ENCODE peak calls at places on chromosomes 1 and 21, in five cellular contexts. E is upper lobe of left lung, N is BJ, F is esophagus squamous epithelium, M is tibial artery. R is an unnamed sample. For H3K27me3 and H3K36me3, the result is how much of the 10 kb centered on the place peaks cover.

GRCh38 chr1:232630894-232631195 is 912 bp upstream of the SIPA1L2 start:
- DNase-seq in E (no peak), N (no peak), F (no peak), M (no peak), R (no peak)

GRCh38 chr1:166972827-166973226 is 2.5 kb downstream of the ILDR2 start:
- DNase-seq in E (no peak), N (no peak), F (no peak), M (no peak), R (no peak)

GRCh38 chr1:29671957-29672356 is 435.6 kb downstream of the PTPRU start:
- DNase-seq in E (peak), N (no peak), F (no peak), M (no peak), R (no peak)

GRCh38 chr21:28632718-28633408 is 359.8 kb downstream of the LTN1 start:
- DNase-seq in E (no peak), N (peak), F (no peak), M (no peak), R (no peak)

GRCh38 chr1:110243581-110243980 is 33.5 kb downstream of the KCNC4 start:
- DNase-seq in E (no peak), N (no peak), F (no peak), M (no peak), R (peak)

GRCh38 chr1:240491156-240491555 is 120.8 kb downstream of the GREM2 start:
- DNase-seq in E (no peak), N (no peak), F (no peak), M (no peak), R (no peak)

GRCh38 chr1:174902531-174903099 is 97.1 kb upstream of the CACYBP start:
- DNase-seq in E (no peak), N (no peak), F (no peak), M (no peak), R (no peak)

GRCh38 chr1:168291222-168291824 is 10.6 kb downstream of the TBX19 start:
- DNase-seq in E (no peak), N (no peak), F (no peak), M (no peak), R (no peak)

GRCh38 chr1:2854151-2854550 is 52.7 kb upstream of the TTC34 start:
- DNase-seq in E (no peak), N (no peak), F (no peak), M (no peak), R (no peak)

GRCh38 chr1:243968413-243968812 is 82.7 kb upstream of the ZBTB18 start:
- DNase-seq in E (no peak), N (no peak), F (no peak), M (no peak), R (no peak)

GRCh38 chr1:24081190-24081589 is 30.7 kb downstream of the MYOM3 start:
- DNase-seq in E (no peak), N (no peak), F (no peak), M (no peak), R (no peak)

GRCh38 chr1:24742090-24742938 is 2.9 kb upstream of the CLIC4 start:
- DNase-seq in E (no peak), N (no peak), F (no peak), M (no peak), R (peak)

GRCh38 chr1:148434832-148435231 is 48.3 kb downstream of the PPIAL4G start:
- DNase-seq in E (no peak), N (no peak), F (no peak), M (no peak), R (no peak)

GRCh38 chr1:84206416-84206815 is 62.3 kb downstream of the PRKACB start:
- DNase-seq in E (no peak), N (no peak), F (no peak), M (no peak), R (no peak)

DNA sequence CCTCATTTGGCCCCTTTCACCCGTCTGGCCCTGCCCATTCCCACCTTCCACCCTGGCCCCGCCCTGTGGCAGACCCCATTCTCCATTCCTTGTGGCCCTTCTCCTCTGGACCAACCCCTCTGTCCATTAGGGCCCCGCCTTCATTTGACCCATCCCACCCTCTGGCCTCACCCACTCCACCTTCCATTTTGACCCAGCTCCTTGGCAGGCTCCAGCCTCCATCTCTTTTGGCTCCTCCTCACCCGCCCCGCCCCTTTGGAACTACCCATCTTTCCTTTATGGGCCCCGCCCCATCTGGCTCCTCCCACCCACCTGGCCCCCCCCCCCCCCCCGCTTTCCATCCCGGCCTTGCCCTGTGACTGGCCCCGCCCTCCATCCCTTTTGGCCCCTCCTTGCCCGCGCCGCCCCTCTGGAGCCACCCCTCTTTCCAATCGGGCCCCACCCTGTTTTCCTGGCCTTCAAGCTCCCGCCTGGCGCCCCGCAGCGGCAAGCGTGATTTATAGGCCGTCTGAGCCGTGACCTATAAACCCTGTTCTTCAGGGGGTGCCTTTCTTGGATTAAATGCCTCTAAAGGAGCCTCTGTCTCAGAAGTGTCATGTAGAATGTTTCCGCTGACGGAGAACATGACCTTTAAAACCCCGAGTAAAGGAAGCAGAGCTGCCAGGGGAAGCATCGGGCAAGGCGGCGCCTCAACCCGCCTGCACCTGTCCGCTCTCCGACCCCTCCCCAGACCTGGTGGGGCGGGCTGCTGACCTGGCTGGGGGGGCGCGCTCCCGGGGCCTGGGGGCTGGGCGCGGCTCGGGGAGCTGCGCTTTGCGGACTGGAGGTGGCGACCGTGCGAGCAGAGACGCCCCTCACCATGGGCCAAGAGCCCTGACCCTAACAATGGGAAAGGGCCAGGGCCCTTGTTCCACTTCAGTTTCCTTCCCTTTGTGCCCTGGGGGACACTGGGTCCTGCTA is 178.0 kb downstream of the CAMTA1 start:
- DNase-seq in E (no peak), N (no peak), F (no peak), M (no peak), R (peak)
- TF ChIP-seq CTCF in E (no peak), N (no peak), F (no peak), M (no peak), R (peak)

GRCh38 chr1:176560681-176561080 is 97.7 kb downstream of the PAPPA2 start:
- DNase-seq in E (no peak), N (no peak), F (no peak), M (no peak), R (no peak)

GRCh38 chr1:176559474-176560390 is 96.8 kb downstream of the PAPPA2 start:
- DNase-seq in E (peak), N (no peak), F (no peak), M (peak), R (no peak)

GRCh38 chr1:176552217-176552974 is 89.4 kb downstream of the PAPPA2 start:
- DNase-seq in E (no peak), N (no peak), F (no peak), M (no peak), R (no peak)

GRCh38 chr1:176555911-176556687 is 93.1 kb downstream of the PAPPA2 start:
- DNase-seq in E (no peak), N (no peak), F (no peak), M (no peak), R (no peak)

DNA sequence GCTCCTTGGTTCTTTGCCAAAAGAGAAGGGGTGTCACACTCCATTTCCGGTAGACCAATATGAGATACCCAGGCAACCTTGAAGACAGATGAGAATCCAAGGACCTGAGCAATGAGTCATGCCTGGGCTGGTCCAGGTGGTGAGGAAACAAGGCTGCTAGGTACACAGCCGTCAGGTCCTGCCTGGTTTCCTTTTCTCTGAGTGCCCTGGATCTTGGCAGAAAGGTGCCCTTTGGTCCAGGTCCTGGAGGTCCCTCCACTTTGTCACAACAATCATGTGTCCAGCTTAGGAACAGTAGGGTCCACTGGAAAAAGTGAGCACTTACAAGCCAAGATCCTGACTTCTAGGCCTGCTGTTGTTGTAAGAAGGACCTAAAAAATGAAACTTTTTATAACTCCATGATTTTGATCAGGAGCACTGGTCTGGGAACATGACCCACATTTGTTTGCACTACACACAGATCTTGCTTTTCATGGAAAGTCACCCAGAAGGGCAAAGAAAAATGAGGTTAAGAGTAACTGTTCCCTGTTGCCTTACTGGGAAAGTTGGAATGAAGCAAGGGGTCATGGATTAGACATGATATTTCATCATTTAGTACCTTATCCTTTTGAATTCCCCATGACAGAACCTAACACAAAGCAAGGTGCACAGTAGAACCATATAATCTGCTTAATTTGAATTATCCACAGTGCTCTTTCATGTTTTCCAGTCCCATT is 94.7 kb downstream of the PAPPA2 start:
- DNase-seq in E (no peak), N (no peak), F (no peak), M (no peak), R (no peak)
- H3K27me3 ChIP-seq in E (under half), N (under half), F (under half), M (under half), R (under half)

GRCh38 chr1:36480161-36480560 is 2.6 kb downstream of the CSF3R start:
- DNase-seq in E (no peak), N (no peak), F (no peak), M (no peak), R (no peak)
- H3K36me3 ChIP-seq in E (under half), N (under half), F (under half), M (under half), R (under half)

GRCh38 chr1:209769956-209770355 is 14.1 kb downstream of the TRAF3IP3 start:
- DNase-seq in E (no peak), N (no peak), F (no peak), M (no peak), R (no peak)
- TF ChIP-seq CTCF in E (no peak), N (no peak), F (no peak), M (no peak), R (no peak)

GRCh38 chr1:26961826-26962225 is 1.6 kb upstream of the KDF1 start:
- DNase-seq in E (no peak), N (peak), F (no peak), M (no peak), R (no peak)
- H3K27me3 ChIP-seq in E (under half), N (under half), F (under half), M (under half), R (under half)

GRCh38 chr1:246552110-246552509 is 14.0 kb downstream of the TFB2M start:
- DNase-seq in E (no peak), N (no peak), F (no peak), M (no peak), R (no peak)
- H3K36me3 ChIP-seq in E (under half), N (under half), F (half or more), M (half or more), R (under half)

GRCh38 chr1:205275133-205275532 is 46.4 kb downstream of the NUAK2 start:
- DNase-seq in E (peak), N (no peak), F (no peak), M (no peak), R (no peak)

GRCh38 chr1:205274041-205274691 is 46.4 kb downstream of the TMCC2 start:
- DNase-seq in E (no peak), N (no peak), F (no peak), M (no peak), R (no peak)

GRCh38 chr1:205272541-205272940 is 44.8 kb downstream of the TMCC2 start:
- DNase-seq in E (no peak), N (no peak), F (no peak), M (no peak), R (no peak)

GRCh38 chr1:205271745-205272144 is 44.0 kb downstream of the TMCC2 start:
- DNase-seq in E (no peak), N (no peak), F (no peak), M (no peak), R (no peak)

GRCh38 chr1:205273551-205273982 is 45.8 kb downstream of the TMCC2 start:
- DNase-seq in E (peak), N (no peak), F (no peak), M (peak), R (peak)
- TF ChIP-seq CTCF in E (peak), N (peak), F (peak), M (peak), R (peak)

DNA sequence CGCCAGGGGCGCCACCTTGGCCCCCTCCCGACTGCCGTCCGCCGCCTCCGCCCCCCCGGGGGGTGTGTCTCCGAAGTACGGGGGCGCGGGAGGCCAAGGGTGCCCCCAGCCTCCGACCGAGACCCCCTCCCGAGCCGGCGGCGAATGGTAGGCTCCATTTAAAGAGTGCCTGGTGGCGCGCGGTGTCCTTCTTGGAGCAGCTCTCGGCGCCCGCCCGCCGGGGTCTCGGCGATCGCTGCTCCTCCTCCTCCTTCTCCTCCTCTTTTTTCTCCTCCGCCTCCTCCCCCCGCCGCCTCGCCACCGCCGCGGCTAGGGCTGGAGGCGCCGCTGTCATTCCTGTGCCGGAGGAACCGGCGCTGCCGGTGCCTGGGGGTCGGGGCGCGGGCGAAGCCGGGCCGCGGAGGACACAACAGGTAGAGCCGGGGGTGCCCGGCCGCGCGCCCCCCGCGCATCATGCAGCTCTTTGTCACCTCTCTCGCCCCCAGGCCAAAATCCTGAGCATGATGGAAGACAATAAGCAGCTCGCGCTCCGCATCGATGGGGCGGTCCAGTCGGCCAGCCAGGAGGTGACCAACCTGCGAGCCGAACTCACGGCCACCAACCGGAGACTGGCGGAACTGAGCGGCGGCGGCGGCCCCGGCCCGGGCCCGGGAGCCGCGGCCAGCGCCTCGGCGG is at the start of gene KAZN:
- DNase-seq in E (no peak), N (no peak), F (no peak), M (no peak), R (peak)
- H3K27me3 ChIP-seq in E (under half), N (under half), F (under half), M (under half), R (under half)

DNA sequence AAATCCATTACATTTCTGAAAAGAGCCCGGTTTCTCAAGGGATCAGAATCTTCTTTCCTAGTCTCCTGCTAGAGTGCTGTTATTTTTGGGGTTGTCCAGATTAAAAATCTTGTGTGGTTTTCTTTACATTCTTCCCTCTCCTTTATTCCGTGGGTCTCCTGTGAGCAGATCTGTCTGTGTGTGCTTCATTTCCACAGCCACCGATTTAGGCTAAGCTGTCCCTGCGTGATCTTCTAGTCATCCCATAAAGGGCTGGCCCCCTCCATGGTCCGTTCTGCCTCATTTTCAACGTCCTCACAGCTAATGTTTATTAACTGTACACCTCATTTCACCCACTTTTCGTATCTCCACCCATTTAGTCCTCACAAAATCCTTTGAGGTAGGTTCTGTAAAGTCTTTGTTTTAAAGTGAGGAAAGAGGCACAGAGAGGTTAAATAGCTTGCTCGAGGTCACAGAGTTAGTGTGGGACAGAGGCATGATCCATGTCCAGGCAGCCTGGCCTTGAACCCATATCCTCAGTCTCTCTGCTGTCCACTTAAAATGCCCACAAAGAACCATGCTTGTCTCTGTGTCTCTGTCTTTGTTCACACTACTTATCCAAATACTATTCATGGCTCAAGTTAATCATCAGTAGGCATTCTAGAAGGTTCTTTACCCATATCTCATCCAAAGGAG is 38.2 kb upstream of the KIF1B start:
- DNase-seq in E (no peak), N (no peak), F (no peak), M (no peak), R (no peak)
- H3K36me3 ChIP-seq in E (under half), N (under half), F (half or more), M (half or more), R (under half)

DNA sequence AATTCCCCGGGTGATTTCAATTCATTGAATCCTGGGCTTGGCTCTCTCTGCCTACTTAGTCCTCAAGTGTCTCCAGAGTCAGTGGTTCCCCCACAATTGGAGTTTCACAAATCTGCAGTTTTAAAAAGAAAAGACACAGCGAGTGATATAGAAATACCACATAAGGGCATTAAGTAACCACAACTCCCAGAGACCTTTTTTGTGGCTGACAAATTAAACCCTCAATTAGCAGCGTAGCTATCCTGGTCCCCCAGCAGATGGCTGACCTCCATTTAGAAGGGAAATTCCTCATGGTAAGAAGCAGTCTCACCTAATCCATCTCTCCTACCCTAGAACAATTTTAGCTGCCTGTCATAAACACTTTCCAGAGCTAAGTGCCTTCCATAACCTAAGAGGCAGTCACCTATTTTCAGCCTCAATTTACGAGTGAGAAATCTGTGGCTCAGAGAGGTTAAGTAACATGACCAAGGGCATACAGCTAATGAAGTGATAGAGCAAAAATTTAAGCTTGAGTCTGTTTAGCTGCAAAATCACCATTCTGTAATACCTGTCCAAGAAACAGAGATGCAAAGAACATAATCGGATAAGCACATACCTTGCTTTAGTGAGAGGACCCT is 56.0 kb upstream of the NBPF3 start:
- DNase-seq in E (no peak), N (no peak), F (no peak), M (no peak), R (peak)
- TF ChIP-seq CTCF in E (no peak), N (peak), F (no peak), M (no peak), R (no peak)

R was measured in GM06990.